ENCODE peak calls at places on chromosome 13, in five cellular contexts. P is trophoblast cell, L is H9, D is neuronal stem cell, N is mesenchymal stem cell. Y is an unnamed sample.

GRCh38 chr13:27806744-27807387 is 14.6 kb downstream of the GSX1 start:
- DNase-seq in N (no peak), L (peak), D (no peak), P (no peak), Y (no peak)

GRCh38 chr13:94464771-94465170 is 14.7 kb downstream of the DCT start:
- DNase-seq in P (no peak), N (no peak), L (no peak), D (no peak), Y (no peak)

GRCh38 chr13:65964672-65965071 is 1265.5 kb downstream of the PCDH9 start:
- DNase-seq in D (no peak), N (no peak), P (peak), L (no peak), Y (no peak)

GRCh38 chr13:59915252-59915651 is 248.5 kb downstream of the DIAPH3 start:
- DNase-seq in N (no peak), P (no peak), D (no peak), L (no peak), Y (no peak)

GRCh38 chr13:114230575-114230974 is 4.1 kb upstream of the CDC16 start:
- DNase-seq in L (no peak), P (no peak), N (no peak), D (no peak), Y (no peak)

GRCh38 chr13:26929971-26930730 is 169.6 kb upstream of the GPR12 start:
- DNase-seq in D (peak), L (peak), N (peak), P (peak), Y (peak)

GRCh38 chr13:70623260-70623659 is 515.0 kb upstream of the KLHL1 start:
- DNase-seq in P (peak), D (no peak), N (peak), L (no peak), Y (no peak)

GRCh38 chr13:21676611-21677021 is 5.7 kb downstream of the FGF9 start:
- DNase-seq in N (no peak), D (peak), L (peak), P (no peak), Y (peak)

GRCh38 chr13:41492432-41493267 is 35.3 kb downstream of the RGCC start:
- DNase-seq in P (peak), L (no peak), N (peak), D (no peak), Y (no peak)

GRCh38 chr13:33637978-33638743 is 179.8 kb upstream of the RFC3 start:
- DNase-seq in L (no peak), D (no peak), N (peak), P (peak), Y (no peak)

GRCh38 chr13:89783221-89783755 is 1564.2 kb upstream of the MIR17HG start:
- DNase-seq in N (no peak), L (no peak), D (no peak), P (no peak), Y (no peak)

GRCh38 chr13:75759531-75759930 is 123.4 kb downstream of the LMO7 start:
- DNase-seq in P (peak), L (no peak), N (no peak), D (no peak), Y (no peak)

GRCh38 chr13:42803563-42804212 is 22.3 kb downstream of the FAM216B start:
- DNase-seq in P (no peak), D (no peak), N (peak), L (no peak), Y (no peak)

GRCh38 chr13:59750860-59751259 is 412.9 kb downstream of the DIAPH3 start:
- DNase-seq in N (peak), D (peak), L (peak), P (peak), Y (peak)

GRCh38 chr13:51916419-51916818 is 54.6 kb downstream of the CCDC70 start:
- DNase-seq in N (no peak), L (no peak), P (no peak), D (no peak), Y (no peak)

GRCh38 chr13:71015021-71015420 is 852.0 kb downstream of the DACH1 start:
- DNase-seq in L (no peak), N (no peak), D (no peak), P (peak), Y (no peak)

GRCh38 chr13:35876601-35877000 is 254.6 kb downstream of the DCLK1 start:
- DNase-seq in P (peak), N (no peak), L (no peak), D (no peak), Y (no peak)

GRCh38 chr13:23201870-23202269 is 21.1 kb downstream of the SGCG start:
- DNase-seq in D (no peak), N (no peak), L (no peak), P (no peak), Y (no peak)

GRCh38 chr13:51684076-51684475 is 99.8 kb downstream of the WDFY2 start:
- DNase-seq in N (no peak), D (no peak), L (no peak), P (peak), Y (no peak)

GRCh38 chr13:73722120-73722519 is 412.1 kb downstream of the KLF12 start:
- DNase-seq in N (peak), P (peak), L (no peak), D (no peak), Y (no peak)

GRCh38 chr13:66558511-66558910 is 671.6 kb downstream of the PCDH9 start:
- DNase-seq in D (no peak), N (peak), L (no peak), P (no peak), Y (no peak)

GRCh38 chr13:73065665-73066350 is 7.0 kb downstream of the KLF5 start:
- DNase-seq in D (no peak), P (peak), L (no peak), N (no peak), Y (no peak)

GRCh38 chr13:20190481-20191310 is 2.0 kb downstream of the GJB2 start:
- DNase-seq in L (no peak), D (no peak), P (no peak), N (peak), Y (no peak)
- H2BK12ac ChIP-seq in L (no peak), D (no peak), P (no peak), N (no peak), Y (no peak)

GRCh38 chr13:99477493-99477892 is 23.8 kb upstream of the TM9SF2 start:
- DNase-seq in L (no peak), P (no peak), N (no peak), D (no peak), Y (no peak)
- H2BK12ac ChIP-seq in L (no peak), P (no peak), N (no peak), D (no peak), Y (no peak)

DNA sequence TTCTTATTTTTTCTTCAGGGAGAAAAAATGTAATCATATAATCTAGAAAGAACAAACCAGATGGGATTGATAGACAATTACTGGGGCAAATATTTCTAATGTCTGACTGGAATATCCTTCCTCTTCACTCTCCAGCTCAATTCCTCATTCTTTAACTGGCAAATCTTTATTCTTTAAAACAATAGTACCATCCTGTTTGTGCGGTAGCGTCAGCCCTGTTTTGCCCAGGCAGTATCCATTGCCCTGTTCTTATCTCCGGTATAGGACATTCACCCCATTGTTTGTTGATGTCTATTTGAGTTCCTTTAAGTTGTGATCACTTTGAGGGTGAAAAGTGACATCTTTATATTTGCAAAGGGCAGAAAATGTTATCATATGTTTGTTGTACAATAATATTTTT is 185.4 kb downstream of the POSTN start:
- DNase-seq in D (no peak), L (no peak), N (no peak), P (no peak), Y (no peak)
- H2BK12ac ChIP-seq in D (no peak), L (no peak), N (no peak), P (no peak), Y (no peak)

GRCh38 chr13:50079278-50080157 is 64.3 kb downstream of the KCNRG start:
- DNase-seq in L (no peak), N (no peak), P (no peak), D (no peak), Y (no peak)

GRCh38 chr13:50078512-50079277 is 63.5 kb downstream of the KCNRG start:
- DNase-seq in D (no peak), P (no peak), N (no peak), L (no peak), Y (no peak)

GRCh38 chr13:50081106-50081898 is 66.1 kb downstream of the KCNRG start:
- DNase-seq in N (peak), D (no peak), L (peak), P (peak), Y (no peak)

GRCh38 chr13:50080856-50081105 is 65.5 kb downstream of the KCNRG start:
- DNase-seq in P (no peak), N (no peak), L (no peak), D (peak), Y (no peak)

GRCh38 chr13:50080158-50080855 is 65.1 kb downstream of the KCNRG start:
- DNase-seq in P (peak), D (peak), N (peak), L (no peak), Y (no peak)
- H2BK12ac ChIP-seq in P (no peak), D (no peak), N (peak), L (no peak), Y (no peak)

GRCh38 chr13:30648522-30649012 is 30.8 kb downstream of the USPL1 start:
- DNase-seq in P (no peak), D (no peak), N (no peak), L (no peak), Y (no peak)
- H2BK12ac ChIP-seq in P (no peak), D (no peak), N (no peak), L (no peak), Y (no peak)

DNA sequence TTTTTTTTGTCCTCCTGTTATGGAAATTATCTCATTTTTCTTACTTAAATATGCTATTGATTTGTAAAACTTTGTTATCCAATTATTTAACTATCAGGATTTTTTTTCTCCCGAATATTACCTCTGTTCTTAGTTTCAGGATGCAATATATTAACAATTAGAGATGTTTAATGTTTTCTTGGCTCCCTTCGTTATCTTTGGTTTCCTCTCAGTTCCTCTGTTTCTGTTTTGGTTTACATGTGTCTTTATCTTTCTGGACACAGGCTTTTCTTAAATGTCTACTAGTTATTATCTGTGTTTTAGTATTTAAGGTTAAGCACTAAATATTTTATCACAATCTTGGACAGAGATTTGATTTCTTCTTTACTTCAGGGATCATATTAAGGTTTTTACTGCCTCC is 462.2 kb upstream of the SLC10A2 start:
- DNase-seq in L (no peak), D (no peak), N (no peak), P (no peak), Y (no peak)
- H2BK12ac ChIP-seq in L (no peak), D (no peak), N (no peak), P (no peak), Y (no peak)

GRCh38 chr13:105996391-105997028 is 539.0 kb downstream of the EFNB2 start:
- DNase-seq in P (no peak), D (no peak), L (no peak), N (no peak), Y (no peak)

GRCh38 chr13:105994340-105994739 is 541.1 kb downstream of the EFNB2 start:
- DNase-seq in P (no peak), D (no peak), N (no peak), L (no peak), Y (no peak)

GRCh38 chr13:105991131-105991530 is 544.3 kb downstream of the EFNB2 start:
- DNase-seq in L (no peak), D (no peak), P (no peak), N (no peak), Y (no peak)

GRCh38 chr13:105990256-105990958 is 545.1 kb downstream of the EFNB2 start:
- DNase-seq in L (no peak), D (no peak), N (peak), P (no peak), Y (no peak)

GRCh38 chr13:105991622-105992254 is 543.7 kb downstream of the EFNB2 start:
- DNase-seq in N (peak), P (peak), D (no peak), L (no peak), Y (no peak)
- H2BK12ac ChIP-seq in N (peak), P (no peak), D (no peak), L (no peak), Y (no peak)